ENCODE peak calls at places on chromosomes 2 and 18, in six cellular contexts. Z, Y, S, G, X and D are unnamed samples.

GRCh38 chr2:64655873-64656272 is 2.2 kb upstream of the SERTAD2 start:
- DNase-seq in S (no peak), G (no peak), X (no peak), Z (no peak), Y (peak), D (no peak)

GRCh38 chr2:189648846-189649529 is 12.3 kb upstream of the ASNSD1 start:
- DNase-seq in Z (no peak), X (no peak), S (peak), G (no peak), Y (no peak), D (peak)

GRCh38 chr2:28068098-28068497 is 177.6 kb downstream of the BABAM2 start:
- DNase-seq in Y (no peak), Z (no peak), S (no peak), X (no peak), G (no peak), D (no peak)

GRCh38 chr2:177010134-177010533 is 202.5 kb upstream of the HNRNPA3 start:
- DNase-seq in Y (no peak), X (no peak), Z (no peak), G (no peak), S (no peak), D (no peak)

GRCh38 chr2:220499281-220499680 is 871.9 kb downstream of the SLC4A3 start:
- DNase-seq in X (no peak), Z (peak), Y (no peak), G (peak), S (no peak), D (peak)

GRCh38 chr2:56654936-56655335 is 471.1 kb downstream of the CCDC85A start:
- DNase-seq in S (no peak), G (no peak), Y (no peak), Z (no peak), X (no peak), D (no peak)

GRCh38 chr2:132977812-132978529 is 308.0 kb upstream of the LYPD1 start:
- DNase-seq in Z (no peak), S (no peak), Y (no peak), G (peak), X (no peak), D (no peak)

GRCh38 chr2:23620841-23621341 is 235.9 kb downstream of the KLHL29 start:
- DNase-seq in Z (no peak), S (peak), Y (no peak), G (peak), X (peak), D (peak)

GRCh38 chr18:47680488-47680887 is 250.0 kb downstream of the SMAD2 start:
- DNase-seq in G (no peak), Y (no peak), S (no peak), Z (no peak), X (no peak), D (no peak)

GRCh38 chr18:79405781-79406575 is 10.2 kb downstream of the NFATC1 start:
- DNase-seq in G (no peak), S (no peak), Y (no peak), X (no peak), Z (peak), D (no peak)

GRCh38 chr2:55111570-55112228 is 61.4 kb upstream of the RTN4 start:
- DNase-seq in X (peak), Y (no peak), G (peak), Z (peak), S (peak), D (peak)

GRCh38 chr2:241070811-241071676 is 31.0 kb downstream of the MTERF4 start:
- DNase-seq in S (no peak), Z (no peak), Y (no peak), X (no peak), G (no peak), D (no peak)

GRCh38 chr18:5057348-5058012 is 139.6 kb downstream of the AKAIN1 start:
- DNase-seq in G (peak), Y (peak), Z (peak), X (no peak), S (peak), D (no peak)

GRCh38 chr2:65103013-65103720 is 26.7 kb downstream of the RAB1A start:
- DNase-seq in X (no peak), S (no peak), G (no peak), Y (no peak), Z (no peak), D (no peak)

GRCh38 chr2:96325884-96326255 is 753 bp downstream of the ITPRIPL1 start:
- DNase-seq in Y (peak), S (no peak), G (no peak), X (no peak), Z (peak), D (no peak)

GRCh38 chr2:204306667-204307066 is 238.6 kb upstream of the PARD3B start:
- DNase-seq in G (no peak), S (no peak), X (no peak), Y (no peak), Z (no peak), D (no peak)

GRCh38 chr2:96554293-96555145 is 18.0 kb downstream of the ARID5A start:
- DNase-seq in S (no peak), X (peak), Z (peak), G (peak), Y (peak), D (no peak)

GRCh38 chr2:156157670-156158069 is 174.9 kb downstream of the NR4A2 start:
- DNase-seq in G (no peak), Z (no peak), Y (peak), S (no peak), X (no peak), D (no peak)

GRCh38 chr2:224711859-224712258 is 4.3 kb downstream of the CCDC195 start:
- DNase-seq in S (no peak), Z (no peak), X (no peak), Y (no peak), G (no peak), D (no peak)

GRCh38 chr2:234500394-234501006 is 3.6 kb upstream of the ARL4C start:
- DNase-seq in X (no peak), Z (peak), S (no peak), G (peak), Y (peak), D (no peak)

GRCh38 chr2:216774620-216775019 is 79.3 kb upstream of the IGFBP5 start:
- DNase-seq in X (peak), S (peak), G (peak), Z (peak), Y (no peak), D (no peak)

GRCh38 chr18:4125246-4125938 is 329.7 kb downstream of the DLGAP1 start:
- DNase-seq in G (peak), Z (no peak), X (no peak), Y (peak), S (no peak), D (no peak)

GRCh38 chr2:44954902-44955592 is 13.5 kb downstream of the SIX3 start:
- DNase-seq in S (no peak), G (no peak), Y (no peak), X (no peak), Z (no peak), D (no peak)

GRCh38 chr2:111121028-111121872 is 536 bp downstream of the BCL2L11 start:
- DNase-seq in S (no peak), G (peak), Y (peak), Z (peak), X (peak), D (no peak)

GRCh38 chr2:200779214-200779613 is 32.5 kb upstream of the BZW1 start:
- DNase-seq in X (no peak), S (no peak), Y (no peak), G (no peak), Z (no peak), D (no peak)

GRCh38 chr2:29397039-29397438 is 281.8 kb downstream of the CLIP4 start:
- DNase-seq in S (no peak), Z (no peak), X (no peak), G (no peak), Y (no peak), D (no peak)

GRCh38 chr2:161386228-161386627 is 29.9 kb upstream of the TBR1 start:
- DNase-seq in X (no peak), Z (no peak), S (no peak), Y (no peak), G (no peak), D (no peak)

GRCh38 chr2:233120459-233120858 is 60.3 kb downstream of the INPP5D start:
- DNase-seq in G (no peak), Z (peak), X (no peak), S (no peak), Y (no peak), D (no peak)

GRCh38 chr18:49691177-49691608 is 122.1 kb downstream of the ACAA2 start:
- DNase-seq in Y (no peak), G (peak), S (peak), Z (no peak), X (no peak), D (no peak)

GRCh38 chr2:105734762-105735538 is 9.8 kb upstream of the NCK2 start:
- DNase-seq in S (peak), Z (no peak), Y (peak), X (no peak), G (peak), D (no peak)

GRCh38 chr2:220053919-220054318 is 426.5 kb downstream of the SLC4A3 start:
- DNase-seq in G (no peak), S (no peak), Y (peak), X (no peak), Z (no peak), D (no peak)

GRCh38 chr2:169464508-169465386 is 14.5 kb upstream of the BBS5 start:
- DNase-seq in Z (no peak), Y (no peak), G (no peak), S (no peak), X (no peak), D (no peak)

GRCh38 chr18:72187956-72188355 is 356.2 kb downstream of the CBLN2 start:
- DNase-seq in X (no peak), G (no peak), S (no peak), Z (no peak), Y (no peak), D (no peak)

GRCh38 chr2:238596571-238597551 is 170.1 kb downstream of the ASB1 start:
- DNase-seq in X (peak), G (peak), Z (peak), S (peak), Y (no peak), D (peak)

GRCh38 chr2:163157891-163158511 is 319.4 kb upstream of the KCNH7 start:
- DNase-seq in G (peak), Z (no peak), S (peak), X (no peak), Y (no peak), D (no peak)

GRCh38 chr2:101473911-101474751 is 781 bp downstream of the RFX8 start:
- DNase-seq in S (no peak), Y (no peak), G (peak), X (peak), Z (peak), D (no peak)

GRCh38 chr2:220276736-220277444 is 649.5 kb downstream of the SLC4A3 start:
- DNase-seq in X (no peak), Y (no peak), G (no peak), S (peak), Z (no peak), D (no peak)

GRCh38 chr2:128475427-128476211 is 157.0 kb upstream of the HS6ST1 start:
- DNase-seq in Y (no peak), G (no peak), S (no peak), Z (peak), X (no peak), D (no peak)

GRCh38 chr2:128477891-128478290 is 159.2 kb upstream of the HS6ST1 start:
- DNase-seq in S (no peak), X (no peak), Z (peak), G (no peak), Y (no peak), D (no peak)

GRCh38 chr2:128474014-128474961 is 155.6 kb upstream of the HS6ST1 start:
- DNase-seq in Z (peak), S (no peak), Y (no peak), X (no peak), G (no peak), D (no peak)

GRCh38 chr2:128474962-128475361 is 156.3 kb upstream of the HS6ST1 start:
- DNase-seq in S (no peak), X (no peak), G (no peak), Z (peak), Y (no peak), D (no peak)

GRCh38 chr2:128477026-128477820 is 158.6 kb upstream of the HS6ST1 start:
- DNase-seq in Z (peak), X (no peak), Y (no peak), S (no peak), G (no peak), D (no peak)
- TF ChIP-seq CTCF in Z (no peak), X (no peak), Y (no peak), S (no peak), G (no peak), D (no peak)

GRCh38 chr18:33854086-33854826 is 276.2 kb downstream of the ASXL3 start:
- DNase-seq in X (no peak), S (no peak), Y (no peak), Z (no peak), G (no peak), D (no peak)
- H3K4me3 ChIP-seq in X (no peak), S (no peak), Y (no peak), Z (no peak), G (no peak), D (no peak)

DNA sequence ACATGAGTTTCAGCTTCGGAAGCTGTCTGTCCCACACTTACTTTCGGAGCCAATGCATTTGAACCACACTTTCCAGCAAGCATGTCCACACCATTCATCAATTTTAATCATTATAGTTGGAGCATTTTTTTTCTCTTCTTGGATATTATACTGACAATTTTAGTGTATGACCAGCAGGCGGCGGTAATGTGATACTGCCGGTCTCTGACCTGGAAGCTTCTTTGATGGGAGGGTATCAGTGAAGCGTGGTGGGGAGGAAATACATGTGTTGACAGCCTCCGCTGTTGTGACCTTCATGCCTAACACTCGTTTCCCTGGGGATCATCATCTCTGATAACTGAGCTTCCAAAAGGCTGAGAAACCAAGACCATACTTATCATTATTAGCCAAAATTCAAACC is 231.7 kb downstream of the GBX2 start:
- DNase-seq in Y (no peak), S (no peak), Z (no peak), X (no peak), G (no peak), D (no peak)
- TF ChIP-seq CTCF in Y (peak), S (no peak), Z (no peak), X (no peak), G (peak), D (peak)

GRCh38 chr2:37671013-37671815 is at the start of gene CDC42EP3:
- DNase-seq in Z (peak), S (no peak), G (no peak), Y (peak), X (peak), D (no peak)

GRCh38 chr2:37671816-37672103 is 318 bp upstream of the CDC42EP3 start:
- DNase-seq in Y (no peak), X (no peak), S (no peak), Z (no peak), G (no peak), D (no peak)

GRCh38 chr2:37670378-37671012 is 947 bp downstream of the CDC42EP3 start:
- DNase-seq in Z (no peak), G (no peak), X (no peak), S (no peak), Y (peak), D (no peak)

GRCh38 chr2:37667704-37668103 is 3.7 kb downstream of the CDC42EP3 start:
- DNase-seq in Z (no peak), X (no peak), S (no peak), Y (no peak), G (no peak), D (no peak)

DNA sequence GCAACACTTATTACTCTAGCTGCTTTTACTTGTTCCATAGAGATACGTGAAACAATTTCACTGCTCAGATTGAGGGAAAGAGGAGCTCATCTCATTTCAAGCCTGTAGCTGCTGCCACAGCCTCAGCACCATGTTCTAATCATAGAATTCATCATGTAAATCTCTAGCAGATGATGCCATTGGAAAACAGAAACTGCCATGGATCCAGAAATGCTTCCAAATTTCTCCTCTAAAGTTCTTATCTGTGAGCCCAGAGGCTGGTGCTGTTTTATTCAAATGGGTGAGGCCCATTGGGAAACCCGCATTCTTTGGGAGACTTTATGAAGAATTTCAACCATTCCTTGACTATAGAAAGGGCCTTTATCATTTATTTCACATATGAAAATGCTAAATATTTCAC is 1.9 kb downstream of the CDC42EP3 start:
- DNase-seq in S (no peak), G (no peak), X (no peak), Y (no peak), Z (no peak), D (no peak)
- H3K4me3 ChIP-seq in S (peak), G (peak), X (peak), Y (peak), Z (peak), D (peak)

DNA sequence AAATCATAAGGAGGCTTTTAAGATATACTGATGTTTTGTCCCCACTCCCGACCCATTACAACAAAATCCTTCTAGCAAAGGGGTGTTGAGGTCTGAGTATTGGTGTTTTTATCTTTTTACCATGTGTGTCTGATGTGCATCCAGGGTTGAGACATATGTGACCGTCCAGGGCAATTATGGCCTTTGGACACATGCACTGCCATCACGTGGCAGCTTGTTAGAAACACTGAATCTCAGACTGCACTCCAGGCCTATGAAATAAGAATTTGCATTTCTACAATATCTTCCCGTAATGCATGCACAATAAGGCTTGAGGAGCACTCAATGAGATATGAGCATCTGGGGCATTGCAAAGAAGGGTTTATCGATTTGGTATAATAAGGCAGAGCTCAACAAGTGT is 235.1 kb upstream of the ZNF804A start:
- DNase-seq in Y (no peak), G (no peak), S (no peak), Z (no peak), X (no peak), D (no peak)
- TF ChIP-seq CTCF in Y (no peak), G (no peak), S (no peak), Z (no peak), X (no peak), D (no peak)

GRCh38 chr2:128736689-128737545 is 418.2 kb upstream of the HS6ST1 start:
- DNase-seq in S (no peak), Y (peak), Z (peak), X (peak), G (peak), D (no peak)
- H3K4me3 ChIP-seq in S (peak), Y (peak), Z (peak), X (peak), G (peak), D (peak)

GRCh38 chr18:77705301-77705700 is 455.7 kb downstream of the GALR1 start:
- DNase-seq in S (no peak), Z (no peak), Y (no peak), G (no peak), X (no peak), D (no peak)

GRCh38 chr18:77714716-77715115 is 465.1 kb downstream of the GALR1 start:
- DNase-seq in X (no peak), S (no peak), Z (no peak), G (no peak), Y (no peak), D (no peak)

GRCh38 chr18:77709107-77709506 is 459.5 kb downstream of the GALR1 start:
- DNase-seq in Z (no peak), X (no peak), S (no peak), G (no peak), Y (no peak), D (no peak)

GRCh38 chr18:77716282-77716681 is 466.6 kb downstream of the GALR1 start:
- DNase-seq in Y (no peak), S (no peak), X (no peak), Z (no peak), G (no peak), D (no peak)

DNA sequence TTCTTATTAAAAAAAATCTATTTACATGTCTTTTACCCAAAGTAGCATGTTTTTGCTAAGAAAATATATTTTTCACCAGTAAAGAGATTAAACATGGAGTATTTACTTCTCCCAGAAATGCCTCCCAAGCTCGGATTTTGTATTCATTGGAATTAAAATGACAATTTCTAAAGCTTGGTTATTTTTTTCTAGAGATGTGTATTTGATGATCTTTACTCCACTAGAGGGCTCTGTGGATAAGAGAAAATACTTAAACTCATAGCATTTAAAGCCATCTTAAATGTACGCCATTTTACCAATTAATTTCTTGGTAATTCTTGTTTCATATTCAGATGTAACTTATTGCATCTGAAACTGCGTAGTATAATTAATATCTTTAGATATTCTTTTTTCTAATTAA is 461.4 kb downstream of the GALR1 start:
- DNase-seq in G (no peak), S (no peak), Y (peak), X (no peak), Z (no peak), D (no peak)
- TF ChIP-seq CTCF in G (peak), S (no peak), Y (peak), X (no peak), Z (no peak), D (no peak)

DNA sequence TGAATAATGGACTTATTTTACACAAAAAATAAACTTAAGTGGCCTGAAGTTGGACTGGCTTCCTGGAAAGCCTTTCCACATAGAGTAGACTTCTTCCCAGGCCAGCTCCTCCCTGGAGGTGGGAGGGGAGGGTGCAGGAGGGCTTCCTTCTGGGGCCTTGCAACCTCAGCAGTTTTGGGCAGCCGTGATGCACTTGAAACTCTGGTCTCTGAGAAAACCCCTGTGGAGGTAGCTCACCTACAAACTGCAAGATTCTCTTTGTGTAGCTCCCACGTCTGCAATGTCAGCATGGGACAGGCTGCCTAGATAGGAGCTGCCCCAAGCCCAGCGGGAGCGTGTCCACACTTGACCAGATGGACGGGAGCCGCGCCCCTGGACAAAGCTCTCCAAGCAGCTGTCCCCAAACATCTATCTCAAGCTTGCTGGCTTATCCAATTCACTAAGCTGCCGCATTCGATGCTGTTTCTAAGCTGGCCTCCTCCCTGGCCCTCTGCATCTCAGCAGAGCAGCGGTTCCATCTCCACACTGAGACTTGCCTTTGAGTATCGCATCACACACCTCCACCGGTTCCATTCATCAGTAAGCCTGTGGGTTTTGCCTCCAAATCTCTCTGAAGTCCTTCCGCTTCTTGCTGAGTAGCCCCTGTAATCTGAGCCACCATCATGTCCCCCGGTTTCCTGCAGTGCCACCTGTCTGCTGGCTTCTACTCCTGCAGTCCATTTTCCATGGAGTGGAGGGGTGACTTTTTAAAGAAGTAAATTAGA is 1.6 kb upstream of the LPIN1 start:
- DNase-seq in X (peak), S (no peak), G (peak), Y (peak), Z (no peak), D (no peak)
- H3K4me3 ChIP-seq in X (no peak), S (no peak), G (peak), Y (peak), Z (peak), D (no peak)